ENCODE peak calls at places on chromosomes 6 and 20, in five cellular contexts. H is hepatocyte, U is neural progenitor cell, R is GM23248, M is PC-3. Y is an unnamed sample.

GRCh38 chr20:30168025-30168799 is 1089.3 kb upstream of the DEFB115 start:
- DNase-seq in R (peak; percentile 0), U (no peak), M (no peak), H (no peak), Y (no peak)

GRCh38 chr6:164039954-164040375 is 625.4 kb downstream of the QKI start:
- DNase-seq in M (no peak), R (no peak), H (no peak), U (no peak), Y (no peak)

GRCh38 chr6:133591330-133591729 is 297.6 kb upstream of the TCF21 start:
- DNase-seq in H (no peak), U (no peak), R (peak; percentile 55), M (no peak), Y (no peak)

GRCh38 chr6:135195522-135195921 is 14.4 kb downstream of the MYB start:
- DNase-seq in U (no peak), M (no peak), R (no peak), H (no peak), Y (no peak)

GRCh38 chr6:39811835-39812345 is 19.7 kb downstream of the DAAM2 start:
- DNase-seq in M (no peak), R (no peak), U (no peak), H (no peak), Y (no peak)

GRCh38 chr20:47680804-47681529 is 104.3 kb downstream of the SULF2 start:
- DNase-seq in H (no peak), U (no peak), R (no peak), M (peak; percentile 13), Y (no peak)

GRCh38 chr20:39338977-39339376 is 376.8 kb downstream of the DHX35 start:
- DNase-seq in M (no peak), R (peak; percentile 46), U (no peak), H (peak; percentile 8), Y (peak; percentile 79)

GRCh38 chr6:86937219-86938079 is at the start of gene HTR1E:
- DNase-seq in M (peak; percentile 30), H (peak; percentile 86), U (peak; percentile 70), R (peak; percentile 48), Y (no peak)

GRCh38 chr6:56637640-56638039 is 5.0 kb downstream of the DST start:
- DNase-seq in M (peak; percentile 87), R (peak; percentile 79), U (peak; percentile 65), H (peak; percentile 70), Y (peak; percentile 24)

GRCh38 chr6:139990865-139991264 is 616.4 kb upstream of the CITED2 start:
- DNase-seq in H (peak; percentile 45), M (no peak), U (peak; percentile 17), R (peak; percentile 29), Y (no peak)
- TF ChIP-seq EZH2phosphoT487 in H (no peak), M (no peak), U (no peak), R (no peak), Y (no peak)

DNA sequence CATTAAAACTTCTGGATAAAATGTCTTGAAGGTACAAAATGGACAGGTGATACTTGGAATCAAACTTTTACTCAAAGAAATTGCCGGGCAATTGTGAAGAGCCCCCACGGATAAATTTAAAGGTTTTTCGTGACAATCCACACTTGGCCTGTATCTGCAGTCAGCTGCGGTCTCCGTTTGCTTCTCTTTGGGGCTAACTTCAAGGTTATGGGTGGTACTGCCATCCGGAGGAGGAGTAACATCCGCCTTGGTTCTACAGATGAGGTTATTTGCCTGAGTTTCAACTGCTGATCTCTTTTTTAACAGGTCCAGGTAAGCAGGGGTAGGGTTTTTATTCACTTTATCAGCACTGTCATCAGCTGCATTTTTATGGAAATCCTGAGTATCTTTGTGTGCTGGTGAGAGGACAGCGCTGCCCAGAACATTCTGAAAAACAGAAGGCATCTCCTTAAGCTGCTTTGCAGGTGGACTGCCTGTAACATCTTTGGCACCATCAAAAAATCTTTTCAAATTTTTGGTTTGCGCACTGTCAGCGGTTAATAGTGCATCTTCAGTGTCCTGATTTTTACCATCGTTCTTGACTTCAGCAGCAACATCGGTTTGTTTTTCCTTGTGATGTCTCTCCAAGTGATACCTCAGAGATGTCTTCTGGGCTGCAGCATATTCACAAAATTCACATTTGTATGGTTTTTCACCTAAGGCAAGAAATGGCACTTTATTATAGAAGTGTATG is 16.9 kb downstream of the ZNF217 start:
- DNase-seq in R (no peak), U (no peak), H (no peak), M (no peak), Y (no peak)
- H3K27ac ChIP-seq in R (peak overlapping the region; percentile 95), U (no peak overlapping the region), H (no peak overlapping the region), M (no peak overlapping the region), Y (no peak overlapping the region)

GRCh38 chr20:49398401-49399144 is 83.9 kb downstream of the KCNB1 start:
- DNase-seq in U (no peak), R (no peak), H (no peak), M (no peak), Y (no peak)

GRCh38 chr20:49399329-49399728 is 83.1 kb downstream of the KCNB1 start:
- DNase-seq in M (no peak), R (peak; percentile 72), H (no peak), U (no peak), Y (no peak)

GRCh38 chr20:49396230-49396629 is 86.2 kb downstream of the KCNB1 start:
- DNase-seq in R (peak; percentile 37), U (no peak), M (no peak), H (no peak), Y (no peak)

GRCh38 chr20:49395659-49396058 is 86.8 kb downstream of the KCNB1 start:
- DNase-seq in U (no peak), M (no peak), R (no peak), H (no peak), Y (no peak)

GRCh38 chr20:49397525-49397924 is 84.9 kb downstream of the KCNB1 start:
- DNase-seq in U (no peak), R (peak; percentile 88), M (peak; percentile 50), H (peak; percentile 59), Y (no peak)
- TF ChIP-seq EZH2phosphoT487 in U (no peak), R (no peak), M (no peak), H (no peak), Y (no peak)

GRCh38 chr6:2958331-2958711 is 13.0 kb downstream of the SERPINB6 start:
- DNase-seq in M (no peak), R (no peak), H (no peak), U (no peak), Y (no peak)
- H3K27ac ChIP-seq in M (no peak overlapping the region), R (no peak overlapping the region), H (no peak overlapping the region), U (no peak overlapping the region), Y (no peak overlapping the region)

DNA sequence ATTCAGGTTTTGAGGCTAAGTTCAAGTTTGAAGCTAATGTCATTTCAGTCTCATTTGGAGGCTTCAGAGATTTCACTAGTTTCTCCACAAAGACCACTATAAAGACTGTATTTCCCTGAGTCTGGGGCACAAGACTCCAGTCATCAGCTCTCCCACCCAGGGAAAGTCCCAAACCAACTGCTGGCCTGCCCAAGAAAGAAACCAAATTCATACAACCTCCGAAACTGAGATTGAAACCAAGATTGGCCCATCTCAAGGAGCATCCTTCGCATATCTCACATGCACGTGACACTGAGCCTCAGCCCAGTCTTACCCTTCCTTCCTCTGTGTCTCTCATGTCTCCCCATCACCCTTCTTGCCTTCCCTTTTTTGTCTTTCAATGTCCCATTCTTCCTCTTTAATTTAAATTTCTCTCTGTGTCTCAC is 3.5 kb upstream of the LTA start:
- DNase-seq in U (no peak), H (no peak), M (no peak), R (no peak), Y (peak; percentile 76)
- TF ChIP-seq EZH2phosphoT487 in U (no peak), H (no peak), M (no peak), R (no peak), Y (no peak)

GRCh38 chr6:167733740-167734661 is 92.7 kb upstream of the AFDN start:
- DNase-seq in U (no peak), M (no peak), R (peak; percentile 4), H (peak; percentile 50), Y (peak; percentile 24)
- H3K27ac ChIP-seq in U (no peak overlapping the region), M (no peak overlapping the region), R (no peak overlapping the region), H (peak overlapping the region; percentile 68), Y (no peak overlapping the region)

DNA sequence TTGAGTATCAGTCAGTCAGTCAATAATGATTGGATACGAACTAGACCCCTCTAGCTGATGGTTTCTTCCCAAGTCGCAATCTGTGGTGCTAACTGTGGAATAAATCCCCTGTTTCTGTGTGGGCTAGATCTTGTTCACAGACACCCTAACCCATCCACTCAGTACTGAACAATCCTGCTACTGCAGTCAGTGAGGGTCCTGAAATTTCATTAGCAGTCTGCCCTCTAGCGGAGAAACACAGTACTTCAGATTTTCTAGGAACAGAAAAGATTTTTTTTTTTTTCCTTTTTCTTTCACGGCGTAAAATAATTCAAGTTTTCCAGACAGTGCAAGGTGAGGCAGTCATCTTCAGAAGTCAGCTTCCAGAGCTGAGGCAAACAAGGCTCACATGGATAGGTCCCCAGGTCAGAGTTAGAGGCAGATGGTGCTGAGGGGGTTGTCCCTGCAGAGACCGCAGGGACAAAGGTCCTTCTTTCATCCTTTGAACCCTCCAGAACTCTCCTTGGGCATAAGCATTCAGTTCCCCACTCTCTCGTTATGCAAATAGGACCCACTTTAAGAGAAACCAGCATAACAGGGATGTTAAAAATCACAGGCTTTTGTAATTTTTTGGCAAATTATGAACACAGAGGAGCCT is 119.6 kb downstream of the SCML4 start:
- DNase-seq in M (peak; percentile 51), U (peak; percentile 67), H (peak; percentile 72), R (peak; percentile 54), Y (peak; percentile 69)
- TF ChIP-seq EZH2phosphoT487 in M (no peak), U (no peak), H (no peak), R (no peak), Y (no peak)

Y was measured in OCI-LY7.